ENCODE peak calls at places on chromosomes 6 and 20, in nine cellular contexts. Q is IMR-90; A is mucosa of descending colon; P is left lung; O is CD8-positive, alpha-beta T cell; G is lung; W is K562; V is RWPE2; J is upper lobe of right lung. X is an unnamed sample.
A peak's percentile ranks its signal among the peaks of the same experiment; 100 is the strongest.

GRCh38 chr20:19003759-19004336 is 190.3 kb downstream of the SCP2D1 start:
- ATAC-seq in Q (no peak), A (no peak), P (no peak), O (no peak), G (no peak), W (no peak), V (peak; percentile 82), J (no peak), X (no peak)

GRCh38 chr6:169838291-169839028 is 87.0 kb downstream of the ERMARD start:
- ATAC-seq in Q (no peak), A (no peak), P (no peak), O (no peak), G (no peak), W (peak; percentile 23), V (no peak), J (no peak), X (no peak)

GRCh38 chr6:15244605-15245360 is 1.1 kb upstream of the JARID2 start:
- ATAC-seq in Q (peak; percentile 6), A (peak; percentile 41), P (peak; percentile 8), O (peak; percentile 9), G (peak; percentile 1), W (peak; percentile 50), V (no peak), J (peak; percentile 38), X (peak; percentile 61)

GRCh38 chr20:49758781-49759180 is 45.1 kb upstream of the B4GALT5 start:
- ATAC-seq in Q (no peak), A (no peak), P (no peak), O (no peak), G (no peak), W (no peak), V (no peak), J (no peak), X (no peak)

GRCh38 chr6:56751604-56752003 is 108.9 kb upstream of the DST start:
- ATAC-seq in Q (no peak), A (no peak), P (peak; percentile 13), O (no peak), G (no peak), W (no peak), V (no peak), J (no peak), X (no peak)

GRCh38 chr6:14258117-14258516 is 140.5 kb downstream of the CD83 start:
- ATAC-seq in Q (no peak), A (no peak), P (no peak), O (no peak), G (no peak), W (no peak), V (no peak), J (no peak), X (no peak)

GRCh38 chr20:63956664-63957003 is 418 bp upstream of the UCKL1 start:
- ATAC-seq in Q (peak; percentile 8), A (no peak), P (peak; percentile 1), O (peak; percentile 23), G (no peak), W (peak; percentile 1), V (no peak), J (no peak), X (no peak)

GRCh38 chr20:11965602-11966001 is 47.9 kb downstream of the BTBD3 start:
- ATAC-seq in Q (no peak), A (no peak), P (no peak), O (no peak), G (no peak), W (no peak), V (peak; percentile 51), J (no peak), X (no peak)

GRCh38 chr6:132506869-132507813 is 5.8 kb downstream of the STX7 start:
- ATAC-seq in Q (no peak), A (no peak), P (no peak), O (no peak), G (no peak), W (no peak), V (no peak), J (no peak), X (no peak)

GRCh38 chr6:130872250-130873095 is 45.3 kb downstream of the SMLR1 start:
- ATAC-seq in Q (peak; percentile 67), A (peak; percentile 76), P (peak; percentile 78), O (peak; percentile 56), G (peak; percentile 66), W (peak; percentile 91), V (peak; percentile 55), J (peak; percentile 75), X (peak; percentile 46)

DNA sequence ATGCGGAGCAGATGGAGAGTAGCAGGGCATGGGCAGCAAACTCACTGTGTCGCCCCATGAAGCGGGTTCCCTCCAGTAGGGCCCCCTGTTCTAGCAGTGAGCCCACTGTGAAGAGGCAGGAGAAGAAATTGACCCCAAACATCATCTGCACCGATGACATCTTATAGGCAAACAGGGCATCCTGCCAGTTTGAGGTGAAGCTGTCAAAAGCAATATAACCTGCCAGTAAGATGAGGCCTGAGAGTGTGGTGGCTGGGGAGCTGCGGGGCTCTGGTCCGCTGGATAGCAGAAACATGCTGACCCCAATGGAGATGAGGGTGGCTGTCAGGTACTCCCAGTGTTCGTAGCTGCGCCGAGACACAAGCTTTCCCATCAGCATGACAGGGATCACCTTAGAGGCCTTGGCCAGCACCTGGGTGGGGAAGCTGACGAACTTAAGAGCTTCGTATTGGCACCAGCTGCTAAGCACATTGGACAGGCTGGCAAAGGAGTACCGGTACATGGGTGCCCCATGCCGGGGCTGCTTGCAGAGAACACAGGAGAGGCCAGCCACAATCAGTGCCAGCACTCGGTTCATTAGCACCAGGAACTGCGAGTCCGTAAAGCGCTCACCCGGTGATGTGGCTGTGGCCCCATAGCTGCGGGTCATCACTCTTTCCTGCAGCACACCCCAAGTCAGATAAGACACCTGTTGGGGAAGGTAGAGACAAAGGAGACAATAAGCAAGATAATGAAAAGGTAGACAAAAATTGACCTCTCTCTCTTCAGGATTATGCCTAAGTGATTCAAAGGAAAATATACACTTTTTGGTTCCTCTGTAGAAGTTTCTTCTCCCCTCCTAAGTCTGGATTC is 2.1 kb downstream of the SLC35B2 start:
- ATAC-seq in Q (no peak), A (no peak), P (no peak), O (no peak), G (no peak), W (peak; percentile 8), V (peak; percentile 11), J (no peak), X (no peak)
- H3K4me3 ChIP-seq in Q (no peak overlapping the region), A (no peak overlapping the region), P (no peak overlapping the region), O (no peak overlapping the region), G (no peak overlapping the region), W (peak overlapping the region; percentile 81), V (peak overlapping the region; percentile 80), J (no peak overlapping the region), X (no peak overlapping the region)

DNA sequence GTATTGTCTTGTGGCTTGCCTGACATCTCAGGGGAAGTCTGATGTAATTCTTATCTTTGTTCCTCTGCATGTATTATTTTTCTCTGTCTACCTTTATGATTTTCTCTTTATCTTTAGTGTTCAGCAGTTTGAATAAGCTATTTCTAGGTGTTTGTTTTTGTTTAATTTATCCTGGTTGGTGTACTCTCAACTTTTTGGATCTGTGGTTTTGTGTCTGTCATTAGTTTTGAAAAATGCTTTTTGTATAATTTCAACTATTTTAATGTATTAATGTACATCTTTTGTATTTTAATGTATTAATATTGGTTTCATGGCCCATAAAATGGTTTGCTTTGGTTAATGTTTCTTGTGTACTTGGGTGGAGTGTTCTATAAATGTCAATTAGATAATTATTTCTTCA is 15.9 kb upstream of the APCDD1L start:
- ATAC-seq in Q (no peak), A (no peak), P (no peak), O (no peak), G (no peak), W (no peak), V (no peak), J (no peak), X (no peak)
- H3K9me3 ChIP-seq in Q (peaks cover 8% of the 10 kb centered on the region), A (peaks cover 30% of the 10 kb centered on the region), P (no peaks in the 10 kb centered on the region), O (no peaks in the 10 kb centered on the region), G (peaks cover 12% of the 10 kb centered on the region), W (no peaks in the 10 kb centered on the region), V (peaks cover 22% of the 10 kb centered on the region), J (peaks cover 23% of the 10 kb centered on the region), X (no peaks in the 10 kb centered on the region)

GRCh38 chr20:37714973-37715657 is 21.3 kb downstream of the CTNNBL1 start:
- ATAC-seq in Q (peak; percentile 67), A (no peak), P (peak; percentile 56), O (no peak), G (no peak), W (no peak), V (peak; percentile 61), J (peak; percentile 82), X (no peak)

GRCh38 chr20:37711001-37711400 is 17.2 kb downstream of the CTNNBL1 start:
- ATAC-seq in Q (no peak), A (peak; percentile 93), P (peak; percentile 51), O (no peak), G (no peak), W (peak; percentile 87), V (peak; percentile 8), J (peak; percentile 64), X (no peak)

GRCh38 chr20:37706298-37706697 is 12.5 kb downstream of the CTNNBL1 start:
- ATAC-seq in Q (peak; percentile 49), A (no peak), P (no peak), O (no peak), G (no peak), W (no peak), V (no peak), J (no peak), X (no peak)

DNA sequence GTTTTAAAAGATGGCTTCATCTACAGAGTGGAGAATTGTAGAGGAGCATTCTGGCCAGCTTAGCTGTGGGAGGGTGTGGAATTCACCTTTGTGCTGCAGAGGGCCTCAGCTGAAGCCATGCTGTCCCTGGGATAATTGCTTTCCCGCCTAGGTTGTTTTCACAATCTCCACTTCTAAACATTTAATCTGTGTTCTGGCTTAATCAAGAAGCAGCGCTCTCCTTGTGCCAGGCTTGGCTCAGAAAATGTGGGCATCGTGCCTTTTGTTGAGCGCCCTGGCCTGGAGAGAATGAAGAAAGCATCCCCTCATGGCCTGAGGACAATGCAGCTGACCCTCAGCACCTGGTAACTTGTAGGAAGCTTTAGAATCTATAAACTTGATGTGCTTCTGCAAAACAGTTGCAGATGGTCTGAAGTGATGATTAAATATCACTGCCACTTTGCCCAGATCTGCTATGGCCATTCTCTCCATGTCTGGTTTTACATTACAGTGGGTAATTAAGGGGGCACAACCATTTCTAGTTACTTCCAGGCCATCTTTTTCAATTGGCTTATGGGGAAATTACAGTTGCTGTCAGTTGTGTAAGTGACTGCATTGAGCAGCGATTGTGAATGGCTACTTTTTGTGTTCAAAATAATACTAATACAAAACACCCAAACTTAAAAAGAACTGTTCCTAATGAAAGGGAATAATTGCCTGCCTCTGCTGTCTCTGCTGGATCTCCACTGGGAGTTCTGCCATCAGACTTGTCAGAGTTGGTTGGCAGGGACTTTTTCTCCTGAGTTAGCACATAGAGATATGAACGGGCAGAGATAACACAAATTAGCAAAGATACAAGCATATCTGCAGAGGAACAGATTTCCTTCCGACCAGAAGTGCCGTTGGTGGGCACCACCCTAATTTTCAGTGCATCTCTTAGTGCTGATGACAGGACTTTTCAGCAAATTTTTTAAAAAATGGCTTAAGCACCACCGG is 18.4 kb downstream of the CTNNBL1 start:
- ATAC-seq in Q (no peak), A (peak; percentile 11), P (no peak), O (no peak), G (no peak), W (peak; percentile 64), V (no peak), J (no peak), X (no peak)
- H3K4me3 ChIP-seq in Q (no peak overlapping the region), A (no peak overlapping the region), P (no peak overlapping the region), O (no peak overlapping the region), G (no peak overlapping the region), W (no peak overlapping the region), V (no peak overlapping the region), J (no peak overlapping the region), X (no peak overlapping the region)

DNA sequence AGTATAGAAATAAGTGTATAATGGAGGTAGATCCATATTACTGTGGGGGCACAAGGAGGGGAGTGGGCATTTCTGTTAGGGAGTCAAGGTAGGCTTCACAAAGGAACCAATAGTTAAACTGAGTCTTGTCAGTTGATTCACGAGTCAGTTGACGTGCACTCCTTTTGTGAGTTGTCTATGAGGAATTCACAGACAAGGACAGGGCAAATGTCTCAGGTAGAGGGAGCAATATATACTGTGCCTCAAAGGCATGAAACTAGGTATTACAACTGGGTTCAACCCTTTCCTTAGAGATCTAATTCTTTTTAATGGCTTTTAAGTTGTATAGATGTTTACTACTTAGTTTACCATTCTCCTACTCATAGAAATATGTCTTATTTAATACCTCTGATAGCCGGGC is 11.0 kb downstream of the TMEM14C start:
- ATAC-seq in Q (no peak), A (no peak), P (no peak), O (no peak), G (no peak), W (no peak), V (peak; percentile 55), J (no peak), X (no peak)
- H3K9me3 ChIP-seq in Q (no peaks in the 10 kb centered on the region), A (no peaks in the 10 kb centered on the region), P (no peaks in the 10 kb centered on the region), O (no peaks in the 10 kb centered on the region), G (no peaks in the 10 kb centered on the region), W (no peaks in the 10 kb centered on the region), V (no peaks in the 10 kb centered on the region), J (no peaks in the 10 kb centered on the region), X (no peaks in the 10 kb centered on the region)